ENCODE peak calls at places on chromosomes 5 and 9, in six cellular contexts. Z is tibial artery, X is foreskin fibroblast, A is neural crest cell, J is astrocyte of the spinal cord, E is DND-41. L is an unnamed sample.

GRCh38 chr9:79524266-79524665 is 47.5 kb upstream of the TLE4 start:
- DNase-seq in Z (no peak), A (no peak), E (no peak), X (peak), J (peak), L (no peak)

GRCh38 chr9:306907-307306 is 92.2 kb downstream of the DOCK8 start:
- DNase-seq in Z (no peak), X (no peak), A (no peak), J (no peak), E (peak), L (peak)

GRCh38 chr5:84379749-84380148 is 4.9 kb downstream of the EDIL3 start:
- DNase-seq in Z (no peak), E (no peak), X (peak), J (peak), A (no peak), L (no peak)

GRCh38 chr9:87464110-87464991 is 33.3 kb upstream of the DAPK1 start:
- DNase-seq in X (no peak), A (no peak), J (no peak), E (no peak), Z (peak), L (peak)

GRCh38 chr9:110050925-110051355 is 157.0 kb downstream of the C9orf152 start:
- DNase-seq in A (no peak), X (peak), J (peak), E (peak), Z (peak), L (peak)

GRCh38 chr5:152102057-152102456 is 177.4 kb upstream of the GLRA1 start:
- DNase-seq in A (no peak), J (no peak), E (no peak), Z (no peak), X (no peak), L (no peak)

GRCh38 chr9:127522727-127523126 is 71.4 kb downstream of the LRSAM1 start:
- DNase-seq in A (no peak), X (peak), E (no peak), Z (no peak), J (no peak), L (no peak)

GRCh38 chr9:75803130-75803529 is 87.3 kb upstream of the PCSK5 start:
- DNase-seq in E (no peak), Z (no peak), X (peak), J (peak), A (no peak), L (no peak)

GRCh38 chr9:78439192-78439865 is 142.4 kb downstream of the PSAT1 start:
- DNase-seq in Z (peak), J (peak), A (peak), E (peak), X (peak), L (peak)

GRCh38 chr5:146088098-146088497 is 17.3 kb downstream of the PLAC8L1 start:
- DNase-seq in X (no peak), E (no peak), J (no peak), Z (no peak), A (no peak), L (no peak)

GRCh38 chr5:20224046-20224445 is 236.0 kb upstream of the CDH18 start:
- DNase-seq in J (no peak), Z (no peak), X (no peak), E (no peak), A (no peak), L (no peak)

GRCh38 chr5:21806943-21807342 is 1046.2 kb downstream of the CDH12 start:
- DNase-seq in J (no peak), Z (no peak), X (peak), E (no peak), A (no peak), L (no peak)

GRCh38 chr9:136527131-136527530 is 18.7 kb downstream of the NOTCH1 start:
- DNase-seq in J (no peak), E (no peak), A (no peak), X (no peak), Z (no peak), L (no peak)

GRCh38 chr5:99060306-99061261 is 131.8 kb upstream of the CHD1 start:
- DNase-seq in A (peak), Z (peak), J (peak), E (peak), X (peak), L (peak)

GRCh38 chr5:158725223-158725825 is 374.4 kb downstream of the EBF1 start:
- DNase-seq in X (peak), Z (no peak), A (no peak), J (no peak), E (no peak), L (no peak)

GRCh38 chr5:58898538-58898937 is 315.7 kb downstream of the RAB3C start:
- DNase-seq in Z (no peak), J (no peak), A (no peak), X (no peak), E (no peak), L (no peak)

GRCh38 chr5:24633705-24634325 is 11.0 kb downstream of the CDH10 start:
- DNase-seq in X (peak), E (no peak), A (peak), J (peak), Z (no peak), L (peak)

GRCh38 chr5:53478411-53479044 is 1.9 kb upstream of the FST start:
- DNase-seq in Z (no peak), J (peak), A (peak), E (no peak), X (peak), L (peak)

GRCh38 chr5:14793851-14794250 is 77.7 kb downstream of the ANKH start:
- DNase-seq in X (no peak), J (no peak), Z (no peak), E (no peak), A (no peak), L (no peak)

GRCh38 chr5:54279960-54280359 is 30.4 kb downstream of the ARL15 start:
- DNase-seq in J (no peak), X (no peak), E (no peak), A (no peak), Z (no peak), L (no peak)

GRCh38 chr9:20358201-20358600 is 264.1 kb downstream of the MLLT3 start:
- DNase-seq in X (peak), Z (no peak), A (no peak), E (no peak), J (peak), L (peak)

GRCh38 chr9:109467936-109468335 is 30.2 kb downstream of the PTPN3 start:
- DNase-seq in E (peak), X (peak), A (no peak), Z (no peak), J (peak), L (peak)

GRCh38 chr9:85524531-85524930 is 217.2 kb downstream of the AGTPBP1 start:
- DNase-seq in X (no peak), A (no peak), E (no peak), Z (no peak), J (no peak), L (no peak)

GRCh38 chr9:115341401-115341800 is 223.4 kb upstream of the TNC start:
- DNase-seq in J (no peak), Z (peak), X (no peak), A (no peak), E (no peak), L (no peak)

GRCh38 chr9:80485420-80485819 is 913.7 kb downstream of the TLE4 start:
- DNase-seq in E (no peak), J (no peak), Z (no peak), X (peak), A (no peak), L (no peak)

GRCh38 chr5:133612021-133612860 is at the start of gene FSTL4:
- DNase-seq in A (peak), X (no peak), J (no peak), E (no peak), Z (no peak), L (peak)

GRCh38 chr9:18605763-18606162 is 131.8 kb downstream of the ADAMTSL1 start:
- DNase-seq in J (peak), Z (peak), X (peak), E (no peak), A (no peak), L (no peak)

GRCh38 chr5:371811-372555 is 50.5 kb downstream of the AHRR start:
- DNase-seq in Z (no peak), J (no peak), A (no peak), X (peak), E (peak), L (no peak)

GRCh38 chr5:62575556-62575955 is 3.1 kb upstream of the LRRC70 start:
- DNase-seq in A (no peak), E (no peak), Z (no peak), J (no peak), X (no peak), L (no peak)

GRCh38 chr9:133056533-133056932 is 5.2 kb upstream of the CEL start:
- DNase-seq in E (no peak), X (peak), Z (no peak), A (no peak), J (no peak), L (no peak)

GRCh38 chr9:109232449-109232848 is 65.4 kb upstream of the FRRS1L start:
- DNase-seq in J (peak), Z (no peak), E (no peak), A (no peak), X (peak), L (no peak)

GRCh38 chr5:34554656-34555055 is 101.5 kb upstream of the RAI14 start:
- DNase-seq in X (no peak), J (no peak), Z (no peak), A (no peak), E (no peak), L (no peak)

GRCh38 chr9:135939351-135940265 is 21.6 kb downstream of the UBAC1 start:
- DNase-seq in E (peak), X (no peak), A (no peak), Z (no peak), J (no peak), L (peak)

GRCh38 chr5:172868924-172869565 is 35.0 kb downstream of the ERGIC1 start:
- DNase-seq in Z (peak), E (no peak), X (peak), A (no peak), J (peak), L (peak)

GRCh38 chr9:87656485-87656884 is 69.4 kb upstream of the CTSL start:
- DNase-seq in Z (no peak), A (no peak), X (peak), E (no peak), J (peak), L (no peak)

GRCh38 chr5:134438641-134439621 is 27.2 kb upstream of the CDKN2AIPNL start:
- DNase-seq in A (no peak), Z (peak), E (no peak), J (peak), X (peak), L (no peak)

GRCh38 chr5:31096238-31096865 is 97.1 kb upstream of the CDH6 start:
- DNase-seq in X (peak), Z (no peak), E (no peak), J (peak), A (no peak), L (no peak)

GRCh38 chr9:86369810-86370209 is 15.6 kb upstream of the TUT7 start:
- DNase-seq in X (no peak), E (no peak), A (no peak), J (no peak), Z (no peak), L (no peak)

GRCh38 chr5:33254581-33254980 is 186.2 kb upstream of the TARS1 start:
- DNase-seq in Z (no peak), A (no peak), J (no peak), X (no peak), E (no peak), L (no peak)
- TF ChIP-seq CTCF in Z (no peak), A (no peak), J (no peak), X (no peak), E (no peak), L (no peak)

DNA sequence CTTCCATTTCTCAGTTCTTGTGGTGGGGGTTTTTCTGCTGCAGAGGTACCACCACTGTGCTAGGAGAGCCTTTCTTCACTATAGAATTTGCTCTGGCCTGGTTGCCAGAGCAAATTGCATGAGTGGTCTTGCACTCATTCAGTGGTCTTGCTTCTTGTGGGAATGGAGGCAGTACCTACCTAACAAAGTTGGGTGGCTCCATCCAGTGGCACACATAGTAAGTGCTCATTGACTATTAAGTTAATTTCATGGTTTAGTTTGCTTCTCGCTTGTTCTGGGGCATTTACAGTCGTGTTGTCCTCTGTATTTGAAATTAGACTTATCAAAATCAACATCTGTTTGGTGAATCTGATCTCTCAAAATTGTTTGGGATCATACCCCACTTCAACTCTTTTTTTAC is 23.0 kb downstream of the SLC28A3 start:
- DNase-seq in J (no peak), X (no peak), Z (no peak), A (no peak), E (no peak), L (peak)
- TF ChIP-seq CTCF in J (peak), X (peak), Z (no peak), A (peak), E (peak), L (peak)

GRCh38 chr9:126157826-126158431 is 168.7 kb upstream of the MVB12B start:
- DNase-seq in J (no peak), E (no peak), A (no peak), X (no peak), Z (no peak), L (no peak)

GRCh38 chr9:126158591-126159519 is 167.8 kb upstream of the MVB12B start:
- DNase-seq in E (no peak), J (no peak), X (no peak), A (no peak), Z (no peak), L (no peak)

GRCh38 chr9:126156898-126157297 is 169.7 kb upstream of the MVB12B start:
- DNase-seq in E (no peak), X (no peak), Z (no peak), J (no peak), A (no peak), L (no peak)

GRCh38 chr9:126155756-126156664 is 170.6 kb upstream of the MVB12B start:
- DNase-seq in X (no peak), Z (no peak), J (no peak), E (no peak), A (no peak), L (no peak)

DNA sequence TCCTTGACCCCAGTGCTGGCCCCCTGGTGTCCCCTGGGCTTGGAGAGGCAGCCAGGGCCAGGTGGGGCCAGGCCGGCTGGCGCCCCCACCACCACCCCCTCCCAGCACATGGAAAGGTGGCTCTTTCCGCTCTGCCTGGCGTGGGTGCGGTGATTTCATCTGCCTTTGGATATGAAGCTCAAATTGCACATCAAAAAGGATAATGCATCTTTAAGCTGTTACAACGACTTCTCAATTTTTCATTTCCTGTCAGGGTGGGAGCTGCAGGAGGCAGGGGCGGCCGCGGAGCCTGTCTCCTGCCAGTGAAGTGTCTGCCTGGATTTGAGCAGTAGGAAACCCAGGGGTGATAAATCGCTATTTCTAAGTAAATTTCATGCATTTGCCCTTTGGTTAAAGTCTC is 169.2 kb upstream of the MVB12B start:
- DNase-seq in Z (no peak), A (no peak), J (no peak), X (no peak), E (no peak), L (no peak)
- TF ChIP-seq CTCF in Z (no peak), A (no peak), J (no peak), X (no peak), E (no peak), L (no peak)

GRCh38 chr5:36209664-36210063 is 32.1 kb downstream of the NADK2 start:
- DNase-seq in J (no peak), E (no peak), X (peak), A (no peak), Z (no peak), L (no peak)

GRCh38 chr5:36217591-36217990 is 24.1 kb downstream of the NADK2 start:
- DNase-seq in E (no peak), X (no peak), J (no peak), Z (no peak), A (no peak), L (no peak)

GRCh38 chr5:36215910-36216309 is 25.8 kb downstream of the NADK2 start:
- DNase-seq in A (no peak), E (no peak), X (no peak), Z (no peak), J (no peak), L (no peak)

GRCh38 chr5:36217992-36218391 is 23.7 kb downstream of the NADK2 start:
- DNase-seq in Z (no peak), J (no peak), E (no peak), X (no peak), A (no peak), L (no peak)

DNA sequence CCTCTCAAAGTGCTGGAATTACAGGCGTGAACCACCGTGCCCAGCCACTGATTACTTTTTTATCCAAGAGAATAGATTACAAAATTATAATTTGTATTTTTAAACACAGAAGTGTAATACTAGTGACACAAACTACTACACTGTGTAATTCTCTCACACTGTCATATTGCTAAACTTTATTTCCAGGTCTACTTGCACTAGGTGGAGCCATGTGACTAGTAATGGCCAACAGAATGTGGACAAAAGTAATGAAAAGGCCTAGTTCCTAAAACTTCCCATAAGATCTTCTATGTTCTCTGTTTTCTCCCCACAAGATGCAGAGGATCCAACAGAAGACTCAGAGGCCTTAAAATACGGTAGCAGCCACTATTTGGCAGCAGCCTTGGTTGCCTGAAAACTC is 27.3 kb downstream of the NADK2 start:
- DNase-seq in J (no peak), A (no peak), E (no peak), X (no peak), Z (no peak), L (no peak)
- TF ChIP-seq CTCF in J (no peak), A (no peak), E (no peak), X (no peak), Z (peak), L (no peak)

GRCh38 chr5:167263185-167263584 is 1028.3 kb upstream of the WWC1 start:
- DNase-seq in E (no peak), X (no peak), J (no peak), Z (no peak), A (no peak), L (no peak)

GRCh38 chr5:167255931-167256330 is 1035.5 kb upstream of the WWC1 start:
- DNase-seq in J (no peak), E (no peak), X (no peak), Z (no peak), A (no peak), L (no peak)

GRCh38 chr5:167261309-167262100 is 1029.9 kb upstream of the WWC1 start:
- DNase-seq in Z (no peak), E (no peak), J (no peak), A (no peak), X (no peak), L (no peak)
- TF ChIP-seq CTCF in Z (no peak), E (no peak), J (peak), A (peak), X (peak), L (no peak)